ENCODE peak calls at places on chromosomes 2 and 18, in nine cellular contexts. One of them, this sample, is unnamed.

GRCh38 chr2:101200714-101201113 is 49.5 kb upstream of the TBC1D8 start:
- DNase-seq in ovary: no peak
- DNase-seq in psoas muscle: no peak
- DNase-seq in colonic mucosa: no peak
- DNase-seq in IMR-90: peak; percentile 31
- DNase-seq in CD8-positive, alpha-beta memory T cell: no peak
- DNase-seq in CD8-positive, alpha-beta T cell: no peak
- DNase-seq in lower lobe of right lung: no peak
- DNase-seq in neural progenitor cell: no peak
- DNase-seq in this sample: no peak

GRCh38 chr18:74514860-74515495 is 18.8 kb downstream of the CNDP2 start:
- DNase-seq in neural progenitor cell: no peak
- DNase-seq in lower lobe of right lung: no peak
- DNase-seq in colonic mucosa: no peak
- DNase-seq in CD8-positive, alpha-beta memory T cell: no peak
- DNase-seq in ovary: no peak
- DNase-seq in CD8-positive, alpha-beta T cell: no peak
- DNase-seq in IMR-90: no peak
- DNase-seq in psoas muscle: no peak
- DNase-seq in this sample: no peak

GRCh38 chr2:70199320-70199864 is 8.6 kb upstream of the C2orf42 start:
- DNase-seq in lower lobe of right lung: no peak
- DNase-seq in psoas muscle: no peak
- DNase-seq in ovary: no peak
- DNase-seq in CD8-positive, alpha-beta memory T cell: no peak
- DNase-seq in colonic mucosa: no peak
- DNase-seq in IMR-90: no peak
- DNase-seq in CD8-positive, alpha-beta T cell: no peak
- DNase-seq in neural progenitor cell: no peak
- DNase-seq in this sample: no peak

GRCh38 chr2:47016172-47016913 is 100.7 kb upstream of the MCFD2 start:
- DNase-seq in CD8-positive, alpha-beta T cell: no peak
- DNase-seq in lower lobe of right lung: peak; percentile 58
- DNase-seq in psoas muscle: peak; percentile 86
- DNase-seq in CD8-positive, alpha-beta memory T cell: no peak
- DNase-seq in colonic mucosa: peak; percentile 30
- DNase-seq in IMR-90: peak; percentile 98
- DNase-seq in ovary: no peak
- DNase-seq in neural progenitor cell: peak; percentile 51
- DNase-seq in this sample: no peak

GRCh38 chr2:44674473-44675299 is 266.8 kb upstream of the SIX3 start:
- DNase-seq in CD8-positive, alpha-beta memory T cell: no peak
- DNase-seq in CD8-positive, alpha-beta T cell: no peak
- DNase-seq in neural progenitor cell: no peak
- DNase-seq in psoas muscle: no peak
- DNase-seq in IMR-90: no peak
- DNase-seq in ovary: no peak
- DNase-seq in colonic mucosa: no peak
- DNase-seq in lower lobe of right lung: no peak
- DNase-seq in this sample: no peak

GRCh38 chr2:58633576-58634365 is 392.6 kb upstream of the FANCL start:
- DNase-seq in neural progenitor cell: no peak
- DNase-seq in IMR-90: no peak
- DNase-seq in colonic mucosa: no peak
- DNase-seq in lower lobe of right lung: no peak
- DNase-seq in CD8-positive, alpha-beta memory T cell: no peak
- DNase-seq in CD8-positive, alpha-beta T cell: no peak
- DNase-seq in psoas muscle: no peak
- DNase-seq in ovary: no peak
- DNase-seq in this sample: no peak

GRCh38 chr2:77185052-77185451 is 337.1 kb downstream of the LRRTM4 start:
- DNase-seq in CD8-positive, alpha-beta memory T cell: no peak
- DNase-seq in colonic mucosa: no peak
- DNase-seq in neural progenitor cell: no peak
- DNase-seq in IMR-90: no peak
- DNase-seq in lower lobe of right lung: no peak
- DNase-seq in CD8-positive, alpha-beta T cell: no peak
- DNase-seq in ovary: no peak
- DNase-seq in psoas muscle: no peak
- DNase-seq in this sample: no peak

GRCh38 chr2:231904161-231904611 is 22.0 kb downstream of the NPPC start:
- DNase-seq in psoas muscle: peak; percentile 35
- DNase-seq in ovary: no peak
- DNase-seq in CD8-positive, alpha-beta T cell: no peak
- DNase-seq in lower lobe of right lung: no peak
- DNase-seq in neural progenitor cell: no peak
- DNase-seq in CD8-positive, alpha-beta memory T cell: no peak
- DNase-seq in IMR-90: no peak
- DNase-seq in colonic mucosa: peak; percentile 24
- DNase-seq in this sample: no peak

GRCh38 chr18:48802543-48803428 is 148.0 kb downstream of the SMAD7 start:
- DNase-seq in ovary: peak; percentile 31
- DNase-seq in IMR-90: no peak
- DNase-seq in lower lobe of right lung: peak; percentile 32
- DNase-seq in colonic mucosa: peak; percentile 18
- DNase-seq in neural progenitor cell: peak; percentile 30
- DNase-seq in CD8-positive, alpha-beta memory T cell: no peak
- DNase-seq in CD8-positive, alpha-beta T cell: no peak
- DNase-seq in psoas muscle: peak; percentile 52
- DNase-seq in this sample: no peak

GRCh38 chr2:25570161-25570840 is 103.1 kb downstream of the DTNB start:
- DNase-seq in psoas muscle: no peak
- DNase-seq in lower lobe of right lung: no peak
- DNase-seq in neural progenitor cell: no peak
- DNase-seq in CD8-positive, alpha-beta T cell: no peak
- DNase-seq in IMR-90: peak; percentile 33
- DNase-seq in ovary: peak; percentile 55
- DNase-seq in colonic mucosa: no peak
- DNase-seq in CD8-positive, alpha-beta memory T cell: no peak
- DNase-seq in this sample: no peak

GRCh38 chr2:162524192-162524591 is 180.3 kb downstream of the GCA start:
- DNase-seq in CD8-positive, alpha-beta memory T cell: no peak
- DNase-seq in colonic mucosa: no peak
- DNase-seq in psoas muscle: no peak
- DNase-seq in lower lobe of right lung: no peak
- DNase-seq in IMR-90: no peak
- DNase-seq in neural progenitor cell: peak; percentile 15
- DNase-seq in ovary: no peak
- DNase-seq in CD8-positive, alpha-beta T cell: no peak
- DNase-seq in this sample: no peak

GRCh38 chr2:139386401-139386800 is 606.2 kb upstream of the NXPH2 start:
- DNase-seq in CD8-positive, alpha-beta T cell: no peak
- DNase-seq in IMR-90: no peak
- DNase-seq in CD8-positive, alpha-beta memory T cell: no peak
- DNase-seq in lower lobe of right lung: no peak
- DNase-seq in neural progenitor cell: no peak
- DNase-seq in colonic mucosa: no peak
- DNase-seq in ovary: no peak
- DNase-seq in psoas muscle: no peak
- DNase-seq in this sample: no peak

GRCh38 chr2:165164201-165164600 is 39.6 kb downstream of the SCN3A start:
- DNase-seq in ovary: no peak
- DNase-seq in CD8-positive, alpha-beta memory T cell: no peak
- DNase-seq in IMR-90: peak; percentile 13
- DNase-seq in psoas muscle: no peak
- DNase-seq in colonic mucosa: no peak
- DNase-seq in CD8-positive, alpha-beta T cell: no peak
- DNase-seq in lower lobe of right lung: no peak
- DNase-seq in neural progenitor cell: no peak
- DNase-seq in this sample: no peak

GRCh38 chr2:190343500-190344274 is at the start of gene INPP1:
- DNase-seq in psoas muscle: peak; percentile 82
- DNase-seq in CD8-positive, alpha-beta memory T cell: peak; percentile 29
- DNase-seq in CD8-positive, alpha-beta T cell: peak; percentile 36
- DNase-seq in neural progenitor cell: peak; percentile 77
- DNase-seq in lower lobe of right lung: peak; percentile 82
- DNase-seq in ovary: peak; percentile 62
- DNase-seq in IMR-90: peak; percentile 65
- DNase-seq in colonic mucosa: peak; percentile 78
- DNase-seq in this sample: peak; percentile 86

GRCh38 chr2:157838442-157839161 is 37.5 kb downstream of the ACVR1 start:
- DNase-seq in CD8-positive, alpha-beta T cell: no peak
- DNase-seq in CD8-positive, alpha-beta memory T cell: no peak
- DNase-seq in psoas muscle: peak; percentile 72
- DNase-seq in IMR-90: peak; percentile 90
- DNase-seq in neural progenitor cell: peak; percentile 40
- DNase-seq in colonic mucosa: peak; percentile 34
- DNase-seq in ovary: peak; percentile 26
- DNase-seq in lower lobe of right lung: no peak
- DNase-seq in this sample: peak; percentile 25

GRCh38 chr2:85888020-85888744 is 608 bp downstream of the ST3GAL5 start:
- DNase-seq in CD8-positive, alpha-beta T cell: peak; percentile 41
- DNase-seq in psoas muscle: peak; percentile 64
- DNase-seq in lower lobe of right lung: peak; percentile 57
- DNase-seq in colonic mucosa: peak; percentile 32
- DNase-seq in IMR-90: no peak
- DNase-seq in neural progenitor cell: peak; percentile 56
- DNase-seq in ovary: no peak
- DNase-seq in CD8-positive, alpha-beta memory T cell: peak; percentile 30
- DNase-seq in this sample: no peak

GRCh38 chr2:234164499-234165409 is 114.3 kb downstream of the SPP2 start:
- DNase-seq in neural progenitor cell: no peak
- DNase-seq in ovary: no peak
- DNase-seq in CD8-positive, alpha-beta T cell: peak; percentile 64
- DNase-seq in psoas muscle: no peak
- DNase-seq in lower lobe of right lung: no peak
- DNase-seq in CD8-positive, alpha-beta memory T cell: peak; percentile 65
- DNase-seq in IMR-90: no peak
- DNase-seq in colonic mucosa: no peak
- DNase-seq in this sample: no peak

GRCh38 chr2:195706161-195706900 is 49.3 kb downstream of the SLC39A10 start:
- DNase-seq in CD8-positive, alpha-beta memory T cell: no peak
- DNase-seq in ovary: no peak
- DNase-seq in colonic mucosa: no peak
- DNase-seq in CD8-positive, alpha-beta T cell: no peak
- DNase-seq in psoas muscle: no peak
- DNase-seq in IMR-90: peak; percentile 25
- DNase-seq in neural progenitor cell: peak; percentile 51
- DNase-seq in lower lobe of right lung: no peak
- DNase-seq in this sample: no peak

GRCh38 chr2:181143790-181144300 is 163.4 kb downstream of the UBE2E3 start:
- DNase-seq in CD8-positive, alpha-beta memory T cell: peak; percentile 63
- DNase-seq in neural progenitor cell: no peak
- DNase-seq in colonic mucosa: no peak
- DNase-seq in CD8-positive, alpha-beta T cell: no peak
- DNase-seq in lower lobe of right lung: no peak
- DNase-seq in psoas muscle: no peak
- DNase-seq in IMR-90: no peak
- DNase-seq in ovary: no peak
- DNase-seq in this sample: no peak

GRCh38 chr2:81645750-81646301 is 1341.3 kb upstream of the LRRTM1 start:
- DNase-seq in IMR-90: no peak
- DNase-seq in CD8-positive, alpha-beta memory T cell: no peak
- DNase-seq in CD8-positive, alpha-beta T cell: no peak
- DNase-seq in neural progenitor cell: no peak
- DNase-seq in ovary: no peak
- DNase-seq in colonic mucosa: no peak
- DNase-seq in psoas muscle: no peak
- DNase-seq in lower lobe of right lung: no peak
- DNase-seq in this sample: no peak
- H3K9me3 ChIP-seq in IMR-90: no peaks in the 10 kb centered on the region
- H3K9me3 ChIP-seq in CD8-positive, alpha-beta memory T cell: no peaks in the 10 kb centered on the region
- H3K9me3 ChIP-seq in CD8-positive, alpha-beta T cell: no peaks in the 10 kb centered on the region
- H3K9me3 ChIP-seq in neural progenitor cell: no peaks in the 10 kb centered on the region
- H3K9me3 ChIP-seq in ovary: no peaks in the 10 kb centered on the region
- H3K9me3 ChIP-seq in colonic mucosa: no peaks in the 10 kb centered on the region
- H3K9me3 ChIP-seq in psoas muscle: no peaks in the 10 kb centered on the region
- H3K9me3 ChIP-seq in lower lobe of right lung: no peaks in the 10 kb centered on the region
- H3K9me3 ChIP-seq in this sample: peaks cover 4% of the 10 kb centered on the region

GRCh38 chr2:42198466-42198865 is 29.3 kb downstream of the EML4 start:
- DNase-seq in CD8-positive, alpha-beta memory T cell: no peak
- DNase-seq in psoas muscle: no peak
- DNase-seq in IMR-90: no peak
- DNase-seq in ovary: no peak
- DNase-seq in neural progenitor cell: no peak
- DNase-seq in lower lobe of right lung: no peak
- DNase-seq in colonic mucosa: no peak
- DNase-seq in CD8-positive, alpha-beta T cell: no peak
- DNase-seq in this sample: no peak
- H3K4me1 ChIP-seq in CD8-positive, alpha-beta memory T cell: peaks cover 74% of the 10 kb centered on the region
- H3K4me1 ChIP-seq in psoas muscle: no peaks in the 10 kb centered on the region
- H3K4me1 ChIP-seq in IMR-90: peaks cover 21% of the 10 kb centered on the region
- H3K4me1 ChIP-seq in ovary: peaks cover 8% of the 10 kb centered on the region
- H3K4me1 ChIP-seq in neural progenitor cell: peaks cover 15% of the 10 kb centered on the region
- H3K4me1 ChIP-seq in lower lobe of right lung: peaks cover 50% of the 10 kb centered on the region
- H3K4me1 ChIP-seq in colonic mucosa: no peaks in the 10 kb centered on the region
- H3K4me1 ChIP-seq in CD8-positive, alpha-beta T cell: peaks cover 38% of the 10 kb centered on the region
- H3K4me1 ChIP-seq in this sample: peaks cover 41% of the 10 kb centered on the region

DNA sequence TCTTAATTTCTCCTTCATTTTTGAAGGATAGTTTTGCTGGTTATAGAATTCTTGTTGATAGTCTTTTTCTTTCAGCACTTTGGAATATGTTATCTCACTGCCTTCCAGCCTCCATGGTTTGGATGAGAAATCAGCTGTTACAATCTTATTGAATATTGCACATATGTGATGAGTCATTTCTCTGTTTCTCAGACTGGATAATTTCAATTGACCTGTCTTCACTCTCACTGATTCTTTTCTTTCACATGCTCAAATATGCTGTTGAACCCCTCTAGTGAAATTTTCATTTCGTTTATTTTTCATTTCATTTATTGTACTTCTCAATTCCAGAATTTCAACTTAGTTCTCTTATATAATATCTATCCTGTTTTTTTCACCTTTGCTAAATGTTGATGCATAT is 22.2 kb downstream of the PDK1 start:
- DNase-seq in colonic mucosa: no peak
- DNase-seq in psoas muscle: no peak
- DNase-seq in CD8-positive, alpha-beta memory T cell: no peak
- DNase-seq in lower lobe of right lung: no peak
- DNase-seq in IMR-90: peak; percentile 21
- DNase-seq in CD8-positive, alpha-beta T cell: no peak
- DNase-seq in ovary: no peak
- DNase-seq in neural progenitor cell: no peak
- DNase-seq in this sample: no peak
- H3K9me3 ChIP-seq in colonic mucosa: peaks cover 5% of the 10 kb centered on the region
- H3K9me3 ChIP-seq in psoas muscle: peaks cover 10% of the 10 kb centered on the region
- H3K9me3 ChIP-seq in CD8-positive, alpha-beta memory T cell: peaks cover 13% of the 10 kb centered on the region
- H3K9me3 ChIP-seq in lower lobe of right lung: peaks cover 27% of the 10 kb centered on the region
- H3K9me3 ChIP-seq in IMR-90: peaks cover 12% of the 10 kb centered on the region
- H3K9me3 ChIP-seq in CD8-positive, alpha-beta T cell: peaks cover 9% of the 10 kb centered on the region
- H3K9me3 ChIP-seq in ovary: no peaks in the 10 kb centered on the region
- H3K9me3 ChIP-seq in neural progenitor cell: peaks cover 18% of the 10 kb centered on the region
- H3K9me3 ChIP-seq in this sample: no peaks in the 10 kb centered on the region

DNA sequence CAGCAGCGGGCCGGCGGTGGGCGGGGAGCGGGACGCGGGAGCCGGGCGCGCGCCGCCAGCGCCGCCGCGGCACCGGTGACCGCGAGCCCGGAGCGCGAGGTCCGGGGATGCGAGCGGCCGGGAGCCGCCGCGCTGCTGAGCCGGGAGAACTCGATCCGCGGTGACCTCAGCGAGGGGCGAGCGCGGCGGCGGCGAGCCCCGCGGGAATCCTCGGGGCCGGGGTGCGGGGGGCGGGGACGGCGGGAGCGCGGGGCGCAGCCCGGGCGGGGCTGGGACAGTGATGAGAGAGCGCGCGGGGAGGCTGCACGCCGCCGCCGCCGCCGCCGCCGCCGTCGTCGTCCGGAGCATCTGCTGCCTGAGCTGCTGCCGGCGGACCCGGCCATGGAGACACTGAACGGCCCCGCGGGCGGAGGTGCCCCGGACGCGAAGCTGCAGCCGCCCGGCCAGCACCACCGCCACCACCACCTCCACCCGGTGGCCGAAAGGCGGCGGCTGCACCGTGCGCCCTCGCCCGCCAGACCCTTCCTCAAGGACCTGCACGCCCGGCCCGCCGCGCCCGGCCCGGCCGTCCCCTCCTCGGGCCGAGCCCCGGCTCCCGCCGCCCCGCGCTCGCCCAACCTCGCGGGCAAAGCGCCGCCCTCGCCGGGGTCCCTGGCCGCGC is at the start of gene MTCL1:
- DNase-seq in ovary: peak; percentile 38
- DNase-seq in IMR-90: no peak
- DNase-seq in lower lobe of right lung: peak; percentile 53
- DNase-seq in CD8-positive, alpha-beta T cell: no peak
- DNase-seq in colonic mucosa: no peak
- DNase-seq in psoas muscle: peak; percentile 62
- DNase-seq in neural progenitor cell: peak; percentile 77
- DNase-seq in CD8-positive, alpha-beta memory T cell: peak; percentile 14
- DNase-seq in this sample: no peak
- H3K4me1 ChIP-seq in ovary: peaks cover 4% of the 10 kb centered on the region
- H3K4me1 ChIP-seq in IMR-90: peaks cover 24% of the 10 kb centered on the region
- H3K4me1 ChIP-seq in lower lobe of right lung: peaks cover 14% of the 10 kb centered on the region
- H3K4me1 ChIP-seq in CD8-positive, alpha-beta T cell: peaks cover 15% of the 10 kb centered on the region
- H3K4me1 ChIP-seq in colonic mucosa: peaks cover 15% of the 10 kb centered on the region
- H3K4me1 ChIP-seq in psoas muscle: peaks cover 11% of the 10 kb centered on the region
- H3K4me1 ChIP-seq in neural progenitor cell: peaks cover 30% of the 10 kb centered on the region
- H3K4me1 ChIP-seq in CD8-positive, alpha-beta memory T cell: peaks cover 19% of the 10 kb centered on the region
- H3K4me1 ChIP-seq in this sample: peaks cover 31% of the 10 kb centered on the region

This sample was measured in heart right ventricle.